ENCODE peak calls at places on chromosomes 5 and 9, in ten cellular contexts. D, P, K, H, Q, G, S, X, Y and N are unnamed samples.

GRCh38 chr5:112205840-112206239 is 213.2 kb downstream of the EPB41L4A start:
- DNase-seq in H (no peak), S (no peak), D (no peak), Y (no peak), P (no peak), G (no peak), K (no peak), X (no peak), Q (no peak), N (no peak)

GRCh38 chr9:10331157-10331556 is 281.6 kb downstream of the PTPRD start:
- DNase-seq in P (no peak), H (no peak), Y (no peak), K (no peak), D (no peak), Q (no peak), S (no peak), G (no peak), X (no peak), N (no peak)

GRCh38 chr5:57986746-57987145 is 473.1 kb downstream of the PLK2 start:
- DNase-seq in H (no peak), D (peak), K (no peak), Y (no peak), X (no peak), S (no peak), Q (no peak), G (no peak), P (no peak), N (no peak)

GRCh38 chr9:73357607-73358006 is 205.9 kb downstream of the ANXA1 start:
- DNase-seq in Y (no peak), P (no peak), D (no peak), G (no peak), H (no peak), X (no peak), Q (no peak), S (no peak), K (no peak), N (no peak)

GRCh38 chr9:14315754-14316573 is 2.0 kb upstream of the NFIB start:
- DNase-seq in D (peak), K (no peak), H (no peak), Q (no peak), P (no peak), S (no peak), Y (no peak), G (no peak), X (peak), N (peak)

GRCh38 chr5:150644058-150644457 is 3.6 kb downstream of the SYNPO start:
- DNase-seq in D (no peak), G (no peak), K (no peak), Q (no peak), S (no peak), Y (no peak), P (no peak), H (no peak), X (peak), N (no peak)

GRCh38 chr5:78634634-78635033 is 13.9 kb downstream of the LHFPL2 start:
- DNase-seq in S (no peak), P (no peak), X (no peak), Q (no peak), H (no peak), Y (no peak), K (no peak), G (no peak), D (no peak), N (no peak)

GRCh38 chr5:157300564-157300963 is 34.6 kb downstream of the CYFIP2 start:
- DNase-seq in K (no peak), D (no peak), Q (no peak), X (no peak), H (no peak), S (no peak), G (no peak), P (no peak), Y (no peak), N (no peak)

GRCh38 chr9:36937346-36937745 is 96.7 kb downstream of the PAX5 start:
- DNase-seq in K (no peak), G (no peak), D (no peak), H (no peak), Q (no peak), P (no peak), X (no peak), S (peak), Y (no peak), N (no peak)

GRCh38 chr5:28414619-28415018 is 1376.2 kb upstream of the CDH9 start:
- DNase-seq in K (no peak), S (no peak), Y (no peak), H (no peak), P (no peak), D (no peak), X (no peak), G (no peak), Q (no peak), N (no peak)

GRCh38 chr5:1468247-1468612 is 23.0 kb upstream of the SLC6A3 start:
- DNase-seq in Y (no peak), P (no peak), K (no peak), Q (no peak), X (no peak), H (peak), S (no peak), D (peak), G (no peak), N (no peak)

GRCh38 chr5:132679166-132679565 is 5.4 kb downstream of the IL4 start:
- DNase-seq in X (no peak), K (no peak), G (no peak), Q (no peak), S (no peak), Y (no peak), H (no peak), P (no peak), D (no peak), N (no peak)

GRCh38 chr5:126659805-126660483 is 59.2 kb downstream of the PHAX start:
- DNase-seq in K (no peak), Q (no peak), S (no peak), H (no peak), G (no peak), Y (no peak), X (no peak), D (no peak), P (no peak), N (no peak)

GRCh38 chr5:322281-322941 is 897 bp downstream of the AHRR start:
- DNase-seq in Q (no peak), Y (no peak), D (no peak), K (no peak), X (no peak), S (no peak), G (no peak), P (no peak), H (no peak), N (no peak)

GRCh38 chr9:92682269-92682668 is 12.3 kb upstream of the IPPK start:
- DNase-seq in P (no peak), S (no peak), Q (no peak), D (no peak), Y (no peak), K (no peak), X (no peak), G (no peak), H (no peak), N (no peak)

GRCh38 chr5:173735171-173735570 is 118.7 kb upstream of the BOD1 start:
- DNase-seq in Q (no peak), Y (no peak), P (no peak), H (no peak), S (no peak), G (no peak), D (no peak), K (no peak), X (no peak), N (no peak)

GRCh38 chr5:136094913-136095641 is 37.6 kb upstream of the SMAD5 start:
- DNase-seq in X (no peak), Q (no peak), P (no peak), S (no peak), G (no peak), D (no peak), Y (no peak), K (no peak), H (no peak), N (no peak)

GRCh38 chr5:180313677-180314076 is 21.8 kb upstream of the MAPK9 start:
- DNase-seq in Q (no peak), P (no peak), H (no peak), D (no peak), X (peak), K (no peak), S (no peak), G (no peak), Y (no peak), N (no peak)

GRCh38 chr5:76851713-76852369 is 2.0 kb downstream of the S100Z start:
- DNase-seq in G (no peak), K (no peak), H (no peak), Y (no peak), Q (no peak), P (no peak), S (no peak), X (no peak), D (no peak), N (no peak)

GRCh38 chr9:89639367-89639795 is 34.6 kb downstream of the GADD45G start:
- DNase-seq in P (no peak), K (peak), H (no peak), G (no peak), Y (peak), D (peak), Q (no peak), S (peak), X (peak), N (peak)

GRCh38 chr5:172860520-172861443 is 26.7 kb downstream of the ERGIC1 start:
- DNase-seq in Y (peak), Q (peak), H (peak), X (peak), P (no peak), K (peak), G (peak), D (peak), S (peak), N (peak)

GRCh38 chr5:50667653-50668403 is 1.4 kb downstream of the PARP8 start:
- DNase-seq in Y (peak), H (peak), G (peak), Q (peak), D (peak), K (peak), X (peak), S (peak), P (peak), N (no peak)
- TF ChIP-seq POLR2A in Y (no peak), H (no peak), G (no peak), Q (no peak), D (no peak), K (no peak), X (no peak), S (no peak), P (peak), N (no peak)

GRCh38 chr5:138752951-138753793 is at the start of gene CTNNA1:
- DNase-seq in X (peak), Q (peak), Y (peak), G (peak), D (peak), P (no peak), H (peak), K (peak), S (peak), N (peak)
- TF ChIP-seq POLR2A in X (no peak), Q (peak), Y (peak), G (peak), D (peak), P (peak), H (peak), K (peak), S (no peak), N (peak)

GRCh38 chr5:95327211-95327610 is 42.3 kb upstream of the MCTP1 start:
- DNase-seq in G (no peak), S (no peak), X (no peak), H (no peak), Q (no peak), Y (no peak), K (no peak), P (no peak), D (no peak), N (no peak)
- TF ChIP-seq POLR2A in G (no peak), S (no peak), X (no peak), H (no peak), Q (no peak), Y (no peak), K (no peak), P (no peak), D (no peak), N (no peak)

DNA sequence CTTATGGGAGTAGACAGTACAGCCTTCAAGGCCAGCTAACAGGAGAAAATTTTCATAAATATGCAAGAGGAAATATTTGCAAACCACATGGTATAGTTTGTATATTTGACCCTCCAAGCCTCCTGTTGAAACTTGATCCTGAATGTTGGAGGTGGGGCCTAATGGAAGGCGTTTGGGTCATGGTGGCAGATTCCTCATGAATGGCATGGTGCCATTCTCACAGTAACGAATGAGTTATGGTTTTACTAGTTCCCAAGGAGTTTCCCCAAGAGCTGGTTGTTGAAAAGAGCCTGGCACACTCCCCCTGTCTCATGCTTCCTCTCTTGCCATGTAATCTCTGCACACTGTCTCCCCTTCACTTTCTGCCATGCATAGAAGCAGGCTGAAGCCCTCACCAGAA is 3.3 kb upstream of the PAIP1 start:
- DNase-seq in H (no peak), P (no peak), G (no peak), Y (no peak), D (no peak), K (no peak), S (no peak), Q (no peak), X (no peak), N (no peak)
- TF ChIP-seq POLR2A in H (no peak), P (no peak), G (no peak), Y (no peak), D (no peak), K (no peak), S (no peak), Q (no peak), X (no peak), N (no peak)

DNA sequence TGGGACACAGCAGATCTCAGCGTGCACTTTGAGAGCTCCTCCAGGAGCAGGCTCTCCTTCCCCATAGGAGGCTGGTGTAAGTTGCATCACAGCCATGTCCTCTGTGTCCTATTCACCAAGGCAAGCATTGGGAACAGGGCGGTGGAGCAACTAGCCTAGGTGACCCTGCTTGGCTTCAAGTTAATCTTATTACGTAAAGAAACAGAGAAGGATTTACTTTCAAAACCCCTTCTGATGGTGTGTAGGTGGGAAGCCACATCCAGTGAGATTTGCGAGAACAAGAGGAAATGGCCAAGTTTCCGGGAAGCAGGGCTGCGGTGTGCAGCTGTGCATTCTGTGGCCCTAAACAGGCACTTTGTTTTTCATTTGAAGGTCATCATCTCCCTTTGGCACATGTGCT is 80.2 kb downstream of the TRIO start:
- DNase-seq in G (no peak), X (no peak), D (no peak), H (no peak), K (no peak), P (no peak), S (no peak), Q (no peak), Y (no peak), N (no peak)
- TF ChIP-seq POLR2A in G (no peak), X (no peak), D (no peak), H (no peak), K (no peak), P (no peak), S (no peak), Q (no peak), Y (no peak), N (no peak)